ENCODE peak calls at places on chromosome 18, in eight cellular contexts. One of them, this sample, is unnamed.

GRCh38 chr18:76421291-76422078 is 73.6 kb downstream of the ZNF516 start:
- DNase-seq in sciatic nerve: no peak
- DNase-seq in nephron progenitor cell: no peak
- DNase-seq in tibial nerve: no peak
- DNase-seq in NCI-H1105 treated with DMSO at 0.1 percent for 48 hours: no peak
- DNase-seq in stimulated activated CD8-positive, alpha-beta memory T cell treated with anti-CD3 and anti-CD28 coated beads, Interleukin-15, amount 100 ng/mL, for 24 hours: no peak
- DNase-seq in NCI-H1694 treated with DMSO at 0.1 percent for 48 hours: no peak
- DNase-seq in activated T-cell treated with anti-CD3 and anti-CD28 coated beads for 1 hour: no peak
- DNase-seq in this sample: no peak

GRCh38 chr18:33184918-33185317 is 255.6 kb downstream of the CCDC178 start:
- DNase-seq in sciatic nerve: no peak
- DNase-seq in nephron progenitor cell: no peak
- DNase-seq in tibial nerve: no peak
- DNase-seq in NCI-H1105 treated with DMSO at 0.1 percent for 48 hours: no peak
- DNase-seq in stimulated activated CD8-positive, alpha-beta memory T cell treated with anti-CD3 and anti-CD28 coated beads, Interleukin-15, amount 100 ng/mL, for 24 hours: no peak
- DNase-seq in NCI-H1694 treated with DMSO at 0.1 percent for 48 hours: no peak
- DNase-seq in activated T-cell treated with anti-CD3 and anti-CD28 coated beads for 1 hour: no peak
- DNase-seq in this sample: no peak

GRCh38 chr18:34697233-34697632 is 12.9 kb upstream of the DTNA start:
- DNase-seq in sciatic nerve: no peak
- DNase-seq in nephron progenitor cell: no peak
- DNase-seq in tibial nerve: no peak
- DNase-seq in NCI-H1105 treated with DMSO at 0.1 percent for 48 hours: no peak
- DNase-seq in stimulated activated CD8-positive, alpha-beta memory T cell treated with anti-CD3 and anti-CD28 coated beads, Interleukin-15, amount 100 ng/mL, for 24 hours: no peak
- DNase-seq in NCI-H1694 treated with DMSO at 0.1 percent for 48 hours: no peak
- DNase-seq in activated T-cell treated with anti-CD3 and anti-CD28 coated beads for 1 hour: no peak
- DNase-seq in this sample: no peak

GRCh38 chr18:25066536-25066935 is 285.4 kb downstream of the ZNF521 start:
- DNase-seq in sciatic nerve: no peak
- DNase-seq in nephron progenitor cell: no peak
- DNase-seq in tibial nerve: no peak
- DNase-seq in NCI-H1105 treated with DMSO at 0.1 percent for 48 hours: no peak
- DNase-seq in stimulated activated CD8-positive, alpha-beta memory T cell treated with anti-CD3 and anti-CD28 coated beads, Interleukin-15, amount 100 ng/mL, for 24 hours: no peak
- DNase-seq in NCI-H1694 treated with DMSO at 0.1 percent for 48 hours: no peak
- DNase-seq in activated T-cell treated with anti-CD3 and anti-CD28 coated beads for 1 hour: no peak
- DNase-seq in this sample: no peak

GRCh38 chr18:58669731-58670379 is 1.4 kb upstream of the MALT1 start:
- DNase-seq in sciatic nerve: no peak
- DNase-seq in nephron progenitor cell: no peak
- DNase-seq in tibial nerve: no peak
- DNase-seq in NCI-H1105 treated with DMSO at 0.1 percent for 48 hours: peak; percentile 87
- DNase-seq in stimulated activated CD8-positive, alpha-beta memory T cell treated with anti-CD3 and anti-CD28 coated beads, Interleukin-15, amount 100 ng/mL, for 24 hours: no peak
- DNase-seq in NCI-H1694 treated with DMSO at 0.1 percent for 48 hours: no peak
- DNase-seq in activated T-cell treated with anti-CD3 and anti-CD28 coated beads for 1 hour: no peak
- DNase-seq in this sample: no peak

GRCh38 chr18:55858661-55859111 is 270.7 kb upstream of the TCF4 start:
- DNase-seq in sciatic nerve: no peak
- DNase-seq in nephron progenitor cell: no peak
- DNase-seq in tibial nerve: no peak
- DNase-seq in NCI-H1105 treated with DMSO at 0.1 percent for 48 hours: peak; percentile 2
- DNase-seq in stimulated activated CD8-positive, alpha-beta memory T cell treated with anti-CD3 and anti-CD28 coated beads, Interleukin-15, amount 100 ng/mL, for 24 hours: no peak
- DNase-seq in NCI-H1694 treated with DMSO at 0.1 percent for 48 hours: no peak
- DNase-seq in activated T-cell treated with anti-CD3 and anti-CD28 coated beads for 1 hour: no peak
- DNase-seq in this sample: no peak

GRCh38 chr18:9102391-9103216 is at the start of gene NDUFV2:
- DNase-seq in sciatic nerve: peak; percentile 99
- DNase-seq in nephron progenitor cell: peak; percentile 99
- DNase-seq in tibial nerve: peak; percentile 92
- DNase-seq in NCI-H1105 treated with DMSO at 0.1 percent for 48 hours: peak; percentile 75
- DNase-seq in stimulated activated CD8-positive, alpha-beta memory T cell treated with anti-CD3 and anti-CD28 coated beads, Interleukin-15, amount 100 ng/mL, for 24 hours: peak; percentile 97
- DNase-seq in NCI-H1694 treated with DMSO at 0.1 percent for 48 hours: peak; percentile 82
- DNase-seq in activated T-cell treated with anti-CD3 and anti-CD28 coated beads for 1 hour: peak; percentile 96
- DNase-seq in this sample: peak; percentile 96

GRCh38 chr18:60215432-60215831 is 157.1 kb downstream of the MC4R start:
- DNase-seq in sciatic nerve: no peak
- DNase-seq in nephron progenitor cell: no peak
- DNase-seq in tibial nerve: no peak
- DNase-seq in NCI-H1105 treated with DMSO at 0.1 percent for 48 hours: no peak
- DNase-seq in stimulated activated CD8-positive, alpha-beta memory T cell treated with anti-CD3 and anti-CD28 coated beads, Interleukin-15, amount 100 ng/mL, for 24 hours: no peak
- DNase-seq in NCI-H1694 treated with DMSO at 0.1 percent for 48 hours: no peak
- DNase-seq in activated T-cell treated with anti-CD3 and anti-CD28 coated beads for 1 hour: no peak
- DNase-seq in this sample: no peak

GRCh38 chr18:24231773-24232735 is 93.2 kb downstream of the CABYR start:
- DNase-seq in sciatic nerve: no peak
- DNase-seq in nephron progenitor cell: no peak
- DNase-seq in tibial nerve: no peak
- DNase-seq in NCI-H1105 treated with DMSO at 0.1 percent for 48 hours: no peak
- DNase-seq in stimulated activated CD8-positive, alpha-beta memory T cell treated with anti-CD3 and anti-CD28 coated beads, Interleukin-15, amount 100 ng/mL, for 24 hours: no peak
- DNase-seq in NCI-H1694 treated with DMSO at 0.1 percent for 48 hours: no peak
- DNase-seq in activated T-cell treated with anti-CD3 and anti-CD28 coated beads for 1 hour: no peak
- DNase-seq in this sample: no peak